ENCODE peak calls at places on chromosome 13, in six cellular contexts. Y, M, P, W, I and F are unnamed samples.

GRCh38 chr13:66635526-66635925 is 594.6 kb downstream of the PCDH9 start:
- DNase-seq in Y (no peak), M (no peak), P (no peak), W (peak; percentile 93), I (no peak), F (no peak)

GRCh38 chr13:36981156-36981743 is 17.9 kb downstream of the ALG5 start:
- DNase-seq in Y (no peak), M (no peak), P (no peak), W (peak; percentile 83), I (no peak), F (no peak)

GRCh38 chr13:23724196-23724970 is 154.2 kb downstream of the TNFRSF19 start:
- DNase-seq in Y (no peak), M (no peak), P (no peak), W (no peak), I (no peak), F (no peak)

GRCh38 chr13:100980171-100980570 is 305.6 kb upstream of the TMTC4 start:
- DNase-seq in Y (no peak), M (no peak), P (no peak), W (no peak), I (no peak), F (no peak)

GRCh38 chr13:70714993-70715392 is 606.7 kb upstream of the KLHL1 start:
- DNase-seq in Y (no peak), M (no peak), P (no peak), W (no peak), I (no peak), F (no peak)

GRCh38 chr13:114104626-114105350 is 27.6 kb downstream of the RASA3 start:
- DNase-seq in Y (peak; percentile 4), M (no peak), P (no peak), W (no peak), I (peak; percentile 49), F (no peak)

GRCh38 chr13:74414458-74414857 is 280.3 kb upstream of the KLF12 start:
- DNase-seq in Y (no peak), M (no peak), P (no peak), W (no peak), I (no peak), F (no peak)

GRCh38 chr13:62085832-62086231 is 670.2 kb upstream of the PCDH20 start:
- DNase-seq in Y (no peak), M (no peak), P (no peak), W (no peak), I (no peak), F (no peak)

GRCh38 chr13:108924154-108924940 is 294.9 kb downstream of the MYO16 start:
- DNase-seq in Y (no peak), M (no peak), P (no peak), W (peak; percentile 9), I (no peak), F (no peak)

GRCh38 chr13:52414051-52414450 is 8.1 kb upstream of the THSD1 start:
- DNase-seq in Y (no peak), M (no peak), P (no peak), W (no peak), I (no peak), F (no peak)

GRCh38 chr13:43230989-43231388 is 207.6 kb downstream of the DNAJC15 start:
- DNase-seq in Y (no peak), M (no peak), P (no peak), W (no peak), I (no peak), F (no peak)

GRCh38 chr13:75738841-75739240 is 102.7 kb downstream of the LMO7 start:
- DNase-seq in Y (no peak), M (no peak), P (no peak), W (no peak), I (no peak), F (no peak)

GRCh38 chr13:50403311-50403710 is 388.1 kb downstream of the KCNRG start:
- DNase-seq in Y (no peak), M (no peak), P (no peak), W (no peak), I (no peak), F (no peak)

GRCh38 chr13:27226991-27227390 is 24.4 kb upstream of the RPL21 start:
- DNase-seq in Y (no peak), M (no peak), P (no peak), W (no peak), I (no peak), F (no peak)

GRCh38 chr13:40653558-40654318 is 12.7 kb downstream of the FOXO1 start:
- DNase-seq in Y (no peak), M (no peak), P (no peak), W (peak; percentile 53), I (no peak), F (no peak)

GRCh38 chr13:32880636-32881035 is 135.6 kb upstream of the KL start:
- DNase-seq in Y (no peak), M (no peak), P (no peak), W (no peak), I (no peak), F (no peak)

GRCh38 chr13:80342541-80343371 is 1.8 kb upstream of the SPRY2 start:
- DNase-seq in Y (peak; percentile 87), M (peak; percentile 86), P (peak; percentile 91), W (peak; percentile 79), I (peak; percentile 92), F (peak; percentile 77)

GRCh38 chr13:114081761-114082681 is 50.4 kb downstream of the RASA3 start:
- DNase-seq in Y (no peak), M (no peak), P (no peak), W (no peak), I (peak; percentile 41), F (no peak)

GRCh38 chr13:52164989-52165388 is 5.6 kb upstream of the NEK3 start:
- DNase-seq in Y (no peak), M (no peak), P (no peak), W (no peak), I (no peak), F (no peak)

GRCh38 chr13:75494491-75494890 is 12.5 kb upstream of the TBC1D4 start:
- DNase-seq in Y (no peak), M (no peak), P (no peak), W (no peak), I (no peak), F (no peak)

GRCh38 chr13:87331178-87331577 is 340.0 kb upstream of the SLITRK5 start:
- DNase-seq in Y (no peak), M (peak; percentile 34), P (no peak), W (peak; percentile 1), I (no peak), F (no peak)

GRCh38 chr13:25872871-25873607 is 178.8 kb downstream of the SHISA2 start:
- DNase-seq in Y (no peak), M (no peak), P (no peak), W (peak; percentile 26), I (peak; percentile 62), F (no peak)

GRCh38 chr13:95698047-95698749 is 21.3 kb downstream of the DNAJC3 start:
- DNase-seq in Y (no peak), M (no peak), P (no peak), W (peak; percentile 28), I (no peak), F (no peak)

GRCh38 chr13:77699059-77699680 is 1.7 kb downstream of the SLAIN1 start:
- DNase-seq in Y (no peak), M (no peak), P (no peak), W (no peak), I (no peak), F (no peak)

GRCh38 chr13:111642156-111642767 is 321.8 kb downstream of the TEX29 start:
- DNase-seq in Y (no peak), M (no peak), P (no peak), W (no peak), I (no peak), F (no peak)

GRCh38 chr13:60484865-60485264 is 87.8 kb downstream of the TDRD3 start:
- DNase-seq in Y (no peak), M (no peak), P (no peak), W (no peak), I (no peak), F (no peak)

GRCh38 chr13:76889254-76889653 is 3.0 kb upstream of the KCTD12 start:
- DNase-seq in Y (no peak), M (no peak), P (no peak), W (no peak), I (no peak), F (no peak)

GRCh38 chr13:111597041-111598017 is 276.9 kb downstream of the TEX29 start:
- DNase-seq in Y (no peak), M (no peak), P (no peak), W (no peak), I (no peak), F (no peak)

GRCh38 chr13:91739751-91740150 is 341.3 kb downstream of the GPC5 start:
- DNase-seq in Y (no peak), M (no peak), P (no peak), W (no peak), I (no peak), F (no peak)
- TF ChIP-seq CTCF in Y (no peak), M (no peak), P (no peak), W (no peak), I (no peak), F (no peak)

DNA sequence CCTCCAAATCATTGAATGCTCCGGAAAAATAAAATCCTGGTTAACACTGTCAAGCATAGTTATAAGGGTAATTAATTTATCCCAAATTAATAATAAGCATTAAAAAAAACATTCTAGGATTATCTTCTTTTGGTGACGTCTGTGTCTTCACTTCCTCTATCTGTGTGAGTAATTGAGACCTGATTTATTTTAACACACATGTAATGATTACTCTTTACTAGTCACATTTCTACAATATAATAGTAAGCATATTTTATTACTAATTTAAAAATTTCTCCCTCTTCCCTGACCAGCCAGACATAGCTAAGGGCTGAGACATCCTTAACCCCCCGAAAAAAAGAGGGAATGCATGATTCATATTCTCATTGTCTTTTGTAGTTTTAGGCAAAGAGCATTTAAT is 2.3 kb downstream of the FNDC3A start:
- DNase-seq in Y (no peak), M (no peak), P (no peak), W (peak; percentile 29), I (no peak), F (no peak)
- TF ChIP-seq CTCF in Y (no peak), M (no peak), P (no peak), W (no peak), I (no peak), F (no peak)

DNA sequence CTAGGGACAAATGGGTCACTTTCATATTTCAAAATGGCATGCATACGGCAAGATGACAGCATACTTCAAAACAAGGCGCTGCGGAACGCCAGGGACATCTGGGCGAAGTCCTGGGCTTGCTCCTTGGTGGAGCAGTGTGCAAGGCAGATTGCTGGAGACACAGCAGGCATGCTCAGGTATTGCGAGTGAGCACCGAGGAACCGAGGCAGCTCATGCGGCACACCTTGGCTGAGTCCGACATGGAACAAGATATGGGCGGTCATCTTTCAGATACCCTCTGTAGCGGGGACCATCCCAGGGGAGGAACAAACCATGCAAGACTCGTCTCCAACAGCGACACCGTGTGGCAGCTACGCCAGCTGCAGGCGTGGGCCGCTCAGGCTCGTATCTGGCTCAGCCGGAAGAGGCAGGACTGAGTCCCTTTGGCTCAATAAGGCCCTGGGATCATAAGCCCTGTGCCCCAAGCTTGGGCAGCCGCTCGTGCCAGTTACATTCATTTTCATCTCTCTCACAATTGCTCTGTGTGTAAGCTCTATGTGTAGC is 112.4 kb downstream of the NUFIP1 start:
- DNase-seq in Y (no peak), M (no peak), P (no peak), W (no peak), I (no peak), F (no peak)
- TF ChIP-seq CTCF in Y (no peak), M (peak; percentile 22), P (peak; percentile 47), W (peak; percentile 43), I (no peak), F (no peak)

DNA sequence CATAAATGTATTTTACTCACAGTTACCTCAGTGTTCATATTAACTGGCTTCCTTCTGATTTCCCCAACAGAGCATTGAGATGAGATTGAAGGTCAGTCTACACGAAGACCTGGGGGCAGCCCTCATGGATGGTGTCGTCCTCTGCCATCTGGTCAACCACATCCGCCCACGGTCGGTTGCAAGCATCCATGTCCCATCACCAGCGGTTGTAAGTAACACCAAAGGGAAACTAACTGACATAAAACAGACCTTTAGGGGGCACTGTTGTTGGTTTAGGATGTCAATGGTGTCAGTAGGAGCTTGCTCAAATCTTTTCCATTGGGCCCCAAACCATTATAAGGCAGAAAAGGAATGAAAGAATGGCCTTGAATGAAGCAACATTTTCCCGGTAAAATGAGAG is 68.2 kb downstream of the ESD start:
- DNase-seq in Y (no peak), M (no peak), P (no peak), W (peak; percentile 12), I (no peak), F (no peak)
- TF ChIP-seq CTCF in Y (no peak), M (no peak), P (no peak), W (peak; percentile 20), I (no peak), F (no peak)